ENCODE peak calls at places on chromosomes 3 and 15, in eight cellular contexts. X is PC-9; L is cardiac muscle cell; P is heart left ventricle; O is CD8-positive, alpha-beta T cell; I is coronary artery; K is sigmoid colon; W is adrenal gland. C is an unnamed sample.

GRCh38 chr3:107068980-107069379 is 308.3 kb upstream of the CCDC54 start:
- DNase-seq in X (no peak), K (no peak), P (no peak), O (no peak), W (no peak), I (no peak), L (peak), C (no peak)

GRCh38 chr15:62809968-62810260 is 232.6 kb upstream of the TPM1 start:
- DNase-seq in O (no peak), P (no peak), K (no peak), I (no peak), W (no peak), X (no peak), L (no peak), C (no peak)

GRCh38 chr15:81897011-81897677 is 148.7 kb downstream of the MEX3B start:
- DNase-seq in I (no peak), K (peak), X (no peak), L (peak), P (no peak), W (no peak), O (no peak), C (no peak)

GRCh38 chr15:74402873-74403589 is 30.7 kb downstream of the SEMA7A start:
- DNase-seq in P (no peak), I (no peak), L (no peak), X (no peak), W (no peak), O (peak), K (no peak), C (no peak)

GRCh38 chr3:182118081-182118480 is 406.4 kb downstream of the SOX2 start:
- DNase-seq in I (no peak), K (no peak), W (no peak), O (no peak), P (no peak), L (no peak), X (peak), C (no peak)

GRCh38 chr3:159821148-159821547 is 167.5 kb upstream of the IL12A start:
- DNase-seq in P (no peak), W (no peak), I (no peak), X (no peak), O (no peak), L (no peak), K (no peak), C (no peak)

GRCh38 chr3:106332135-106332534 is 463.3 kb upstream of the CBLB start:
- DNase-seq in W (no peak), I (no peak), P (no peak), K (no peak), L (no peak), O (no peak), X (no peak), C (no peak)

GRCh38 chr3:25427155-25428002 is 684 bp upstream of the RARB start:
- DNase-seq in I (no peak), L (peak), O (no peak), X (no peak), W (no peak), P (no peak), K (no peak), C (no peak)

GRCh38 chr3:101996832-101997231 is 147.5 kb downstream of the NFKBIZ start:
- DNase-seq in W (no peak), K (no peak), L (no peak), P (no peak), I (no peak), X (no peak), O (no peak), C (no peak)

GRCh38 chr3:122497425-122497824 is 17.3 kb downstream of the KPNA1 start:
- DNase-seq in W (no peak), P (no peak), O (peak), I (no peak), K (no peak), L (peak), X (peak), C (no peak)

GRCh38 chr15:101452572-101452971 is 36.9 kb downstream of the PCSK6 start:
- DNase-seq in I (peak), O (no peak), L (no peak), X (no peak), K (no peak), W (no peak), P (no peak), C (no peak)

GRCh38 chr15:87394676-87395075 is 861.9 kb downstream of the NTRK3 start:
- DNase-seq in L (no peak), K (no peak), X (no peak), I (no peak), P (no peak), W (no peak), O (no peak), C (no peak)

GRCh38 chr3:66486646-66487045 is 14.2 kb downstream of the LRIG1 start:
- DNase-seq in L (peak), O (no peak), X (no peak), P (no peak), K (no peak), W (no peak), I (no peak), C (no peak)

GRCh38 chr3:100002599-100003350 is 111.5 kb downstream of the FILIP1L start:
- DNase-seq in X (peak), I (no peak), L (peak), W (peak), K (peak), O (no peak), P (no peak), C (peak)

GRCh38 chr3:49723301-49723630 is 485 bp downstream of the GMPPB start:
- DNase-seq in O (peak), I (peak), X (peak), L (peak), P (peak), W (peak), K (peak), C (peak)

GRCh38 chr3:139281096-139281495 is 62.7 kb upstream of the MRPS22 start:
- DNase-seq in I (no peak), W (no peak), O (no peak), K (no peak), L (no peak), P (no peak), X (no peak), C (no peak)

GRCh38 chr15:88484781-88485246 is 17.3 kb downstream of the MRPS11 start:
- DNase-seq in X (no peak), P (no peak), O (no peak), W (no peak), L (peak), K (no peak), I (no peak), C (no peak)

GRCh38 chr3:194322701-194323174 is 28.4 kb downstream of the CPN2 start:
- DNase-seq in W (no peak), L (no peak), I (no peak), P (no peak), O (no peak), K (no peak), X (peak), C (peak)

GRCh38 chr15:78264304-78265136 is at the start of gene DNAJA4:
- DNase-seq in K (peak), L (peak), P (peak), X (no peak), O (peak), I (no peak), W (peak), C (no peak)

GRCh38 chr3:34419801-34420200 is 621.4 kb downstream of the PDCD6IP start:
- DNase-seq in W (no peak), P (no peak), L (no peak), K (no peak), X (no peak), O (no peak), I (no peak), C (no peak)

GRCh38 chr3:129195731-129196256 is 12.1 kb upstream of the CNBP start:
- DNase-seq in I (peak), L (peak), W (peak), K (peak), O (no peak), P (peak), X (peak), C (peak)

GRCh38 chr15:53978248-53978906 is at the start of gene UNC13C:
- DNase-seq in O (no peak), W (no peak), X (no peak), I (no peak), L (no peak), P (peak), K (peak), C (peak)

GRCh38 chr15:44775923-44776322 is 39.6 kb downstream of the TRIM69 start:
- DNase-seq in L (peak), I (no peak), P (no peak), O (no peak), W (no peak), X (no peak), K (no peak), C (no peak)

GRCh38 chr3:56819016-56819809 is 17.5 kb upstream of the ARHGEF3 start:
- DNase-seq in X (no peak), K (no peak), L (no peak), O (no peak), W (no peak), P (no peak), I (no peak), C (no peak)

GRCh38 chr15:72970965-72971746 is 81.1 kb upstream of the NEO1 start:
- DNase-seq in W (no peak), K (no peak), P (no peak), I (no peak), X (no peak), L (peak), O (no peak), C (no peak)

GRCh38 chr3:171876651-171877272 is 33.6 kb downstream of the TMEM212 start:
- DNase-seq in P (no peak), O (no peak), K (no peak), W (no peak), X (peak), L (peak), I (no peak), C (no peak)

GRCh38 chr15:25065286-25065685 is 110.5 kb downstream of the SNRPN start:
- DNase-seq in K (peak), X (no peak), L (no peak), P (peak), I (no peak), O (no peak), W (no peak), C (peak)

GRCh38 chr15:40289140-40289775 is 6.4 kb upstream of the ANKRD63 start:
- DNase-seq in K (no peak), W (no peak), P (peak), O (no peak), X (no peak), I (no peak), L (no peak), C (no peak)

GRCh38 chr3:60086811-60087210 is 1037.0 kb upstream of the CFAP20DC start:
- DNase-seq in L (peak), W (no peak), X (no peak), K (no peak), O (no peak), I (no peak), P (no peak), C (no peak)

GRCh38 chr15:35290301-35290721 is 205.2 kb upstream of the NANOGP8 start:
- DNase-seq in X (no peak), P (no peak), I (no peak), O (no peak), L (no peak), W (no peak), K (no peak), C (no peak)

GRCh38 chr3:104145164-104145563 is 1221.5 kb upstream of the ALCAM start:
- DNase-seq in I (no peak), X (no peak), P (no peak), W (no peak), K (no peak), O (no peak), L (no peak), C (no peak)

GRCh38 chr3:160830792-160831191 is 74.8 kb downstream of the PPM1L start:
- DNase-seq in L (no peak), I (no peak), O (no peak), X (no peak), K (no peak), W (no peak), P (no peak), C (no peak)

GRCh38 chr15:75455982-75456531 is 4.6 kb upstream of the SIN3A start:
- DNase-seq in K (no peak), L (peak), P (no peak), I (no peak), X (peak), O (peak), W (no peak), C (no peak)

DNA sequence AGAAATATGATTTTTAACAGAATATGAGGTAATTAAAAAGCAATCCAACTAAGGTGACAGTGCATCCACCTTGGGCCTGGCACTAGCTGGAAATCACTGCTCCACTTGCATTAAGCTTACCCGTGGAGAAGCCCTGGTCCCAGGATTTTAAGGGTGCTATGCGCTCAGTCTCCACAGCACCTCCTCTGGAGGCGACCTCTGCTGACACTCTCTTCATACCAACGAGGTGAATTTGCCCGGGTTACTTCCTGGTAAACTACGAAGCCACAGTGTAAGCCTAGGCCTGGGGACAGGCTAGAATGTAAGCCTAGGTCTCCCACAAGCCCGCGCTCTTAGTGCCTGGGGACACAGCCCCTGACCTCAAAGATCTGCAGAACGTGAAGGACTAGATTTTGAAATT is 793 bp downstream of the APOD start:
- DNase-seq in X (peak), L (no peak), I (no peak), P (no peak), K (no peak), O (no peak), W (no peak), C (no peak)
- H3K4me3 ChIP-seq in X (no peak), L (no peak), I (peak), P (peak), K (peak), O (no peak), W (no peak), C (no peak)

DNA sequence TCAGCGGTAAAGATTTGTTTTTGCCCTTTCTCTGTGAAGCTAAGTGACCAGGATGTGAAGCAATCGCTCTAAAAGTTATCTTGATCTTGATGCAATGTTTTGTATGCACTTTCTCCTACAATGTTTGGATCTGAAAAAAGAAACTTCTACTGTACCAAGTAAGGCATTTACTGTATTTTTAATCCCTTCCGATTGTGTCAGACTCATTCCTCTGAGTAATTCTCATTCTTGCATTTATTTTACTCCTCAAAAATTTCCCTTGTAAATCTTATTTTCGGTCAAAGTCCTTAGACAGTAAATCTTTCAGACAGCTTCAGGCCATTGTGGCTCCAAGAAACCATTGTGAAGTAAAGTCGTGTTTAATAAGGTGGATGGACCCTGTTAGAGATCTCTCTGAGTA is 141.9 kb downstream of the TP63 start:
- DNase-seq in I (no peak), K (no peak), W (no peak), O (no peak), X (peak), P (no peak), L (peak), C (no peak)
- H3K27ac ChIP-seq in I (no peak), K (no peak), W (no peak), O (no peak), X (peak), P (no peak), L (no peak), C (peak)

GRCh38 chr15:79296583-79296982 is 14.1 kb downstream of the ANKRD34C start:
- DNase-seq in O (no peak), K (no peak), W (no peak), I (no peak), X (no peak), L (no peak), P (no peak), C (no peak)
- TF ChIP-seq CTCF in O (no peak), K (no peak), W (no peak), I (no peak), X (peak), L (no peak), P (no peak), C (peak)

DNA sequence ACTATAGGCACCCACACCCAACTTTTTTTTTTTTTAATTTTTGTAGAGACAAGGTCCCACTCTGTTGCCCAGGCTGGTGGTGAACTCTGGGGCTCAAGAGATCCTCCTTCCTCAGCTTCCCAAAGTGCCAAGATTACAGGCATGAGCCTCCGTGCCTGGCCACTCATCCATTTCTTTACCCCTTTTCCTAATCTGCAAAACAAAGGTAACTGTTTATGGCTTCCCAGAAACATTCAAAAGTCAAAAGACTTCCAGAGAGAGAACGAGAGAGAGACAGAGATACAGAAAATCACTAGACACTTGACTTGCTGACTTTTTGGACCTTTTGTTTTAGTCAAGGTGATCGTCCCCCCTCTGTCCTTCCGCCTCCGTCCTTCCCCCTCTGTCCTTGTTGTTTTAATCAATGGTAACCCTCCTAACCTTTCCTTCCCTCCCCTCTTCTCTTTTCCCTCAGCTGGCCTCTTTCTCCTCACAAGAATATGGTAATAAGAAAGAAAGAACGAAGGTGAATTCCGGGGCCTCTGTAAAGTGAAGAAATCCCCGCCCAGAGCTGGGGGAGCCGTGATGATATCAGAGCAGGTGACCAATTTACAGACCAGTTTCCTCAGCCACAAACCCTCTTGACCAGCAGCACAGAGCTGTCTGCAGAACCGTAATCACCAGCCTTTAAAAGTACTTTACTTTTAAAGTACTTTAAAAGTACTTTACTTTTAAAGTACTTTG is 21.9 kb downstream of the KLHL6 start:
- DNase-seq in O (no peak), K (no peak), W (no peak), X (no peak), P (no peak), I (no peak), L (no peak), C (no peak)
- H3K4me3 ChIP-seq in O (no peak), K (no peak), W (no peak), X (no peak), P (no peak), I (no peak), L (no peak), C (no peak)

DNA sequence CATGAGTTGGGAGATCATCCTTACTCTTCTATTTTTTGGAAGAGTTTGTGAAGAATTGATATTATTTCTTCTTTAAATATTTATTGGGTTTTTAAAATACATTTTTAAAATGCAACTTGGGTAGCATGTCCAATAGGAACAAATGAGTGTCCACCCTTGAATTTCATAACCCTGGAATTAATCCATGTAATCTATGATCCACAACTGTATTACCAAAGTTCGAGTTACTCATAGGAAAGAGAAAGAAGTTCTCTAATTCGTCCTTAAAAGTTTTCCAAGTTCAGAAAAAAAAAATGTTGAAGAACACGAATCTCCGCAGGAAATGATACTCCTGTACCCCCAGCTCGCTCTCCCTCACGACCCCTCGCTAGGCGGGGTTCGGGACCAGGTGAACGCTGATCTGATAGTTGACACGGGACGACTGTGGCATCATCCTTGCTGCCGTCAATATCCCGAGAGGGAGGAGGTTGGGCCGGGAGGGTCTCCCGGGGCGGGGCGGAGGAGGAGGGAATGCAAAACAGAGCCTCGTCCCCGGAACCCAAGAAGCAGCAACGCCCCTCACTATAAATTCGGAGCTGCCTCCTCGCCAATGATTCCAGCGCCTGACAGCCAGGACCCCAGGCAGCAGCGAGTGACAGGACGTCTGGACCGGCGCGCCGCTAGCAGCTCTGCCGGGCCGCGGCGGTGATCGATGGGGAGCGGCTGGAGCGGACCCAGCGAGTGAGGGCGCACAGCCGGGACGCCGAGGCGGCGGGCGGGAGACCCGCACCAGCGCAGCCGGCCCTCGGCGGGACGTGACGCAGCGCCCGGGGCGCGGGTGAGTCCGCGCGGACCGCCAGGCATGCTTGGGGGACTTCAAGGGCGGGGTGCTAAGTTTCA is at the start of gene AGTR1:
- DNase-seq in P (peak), W (peak), K (peak), L (peak), I (peak), X (no peak), O (no peak), C (peak)
- H3K27ac ChIP-seq in P (no peak), W (no peak), K (peak), L (no peak), I (peak), X (no peak), O (no peak), C (no peak)

GRCh38 chr3:152177757-152178156 is 91.0 kb upstream of the MBNL1 start:
- DNase-seq in O (no peak), W (no peak), I (no peak), L (peak), X (no peak), K (no peak), P (no peak), C (no peak)

GRCh38 chr3:152185941-152186630 is 82.6 kb upstream of the MBNL1 start:
- DNase-seq in I (no peak), P (no peak), L (peak), K (no peak), W (no peak), O (no peak), X (no peak), C (no peak)

GRCh38 chr3:152185287-152185686 is 83.4 kb upstream of the MBNL1 start:
- DNase-seq in W (no peak), I (no peak), O (no peak), L (no peak), P (no peak), X (no peak), K (no peak), C (no peak)

GRCh38 chr3:152183473-152183872 is 85.3 kb upstream of the MBNL1 start:
- DNase-seq in W (no peak), O (peak), I (no peak), P (peak), K (no peak), X (no peak), L (peak), C (no peak)
- TF ChIP-seq CTCF in W (peak), O (peak), I (no peak), P (peak), K (peak), X (no peak), L (peak), C (peak)

GRCh38 chr3:23077126-23077525 is 126.0 kb upstream of the UBE2E2 start:
- DNase-seq in W (no peak), L (no peak), X (no peak), P (no peak), I (no peak), O (no peak), K (no peak), C (no peak)

GRCh38 chr3:23084367-23084766 is 118.8 kb upstream of the UBE2E2 start:
- DNase-seq in P (no peak), W (no peak), I (no peak), L (no peak), O (no peak), X (no peak), K (no peak), C (no peak)

GRCh38 chr3:23075478-23075877 is 127.6 kb upstream of the UBE2E2 start:
- DNase-seq in I (no peak), O (no peak), W (no peak), P (no peak), L (peak), K (no peak), X (no peak), C (no peak)

GRCh38 chr3:23078735-23079134 is 124.4 kb upstream of the UBE2E2 start:
- DNase-seq in K (no peak), I (no peak), P (no peak), O (no peak), X (no peak), L (no peak), W (no peak), C (no peak)

GRCh38 chr3:23079976-23080375 is 123.2 kb upstream of the UBE2E2 start:
- DNase-seq in O (no peak), L (peak), P (no peak), W (no peak), I (no peak), K (no peak), X (peak), C (no peak)
- H3K4me3 ChIP-seq in O (no peak), L (no peak), P (no peak), W (no peak), I (peak), K (no peak), X (peak), C (peak)